ENCODE peak calls at places on chromosome 11, in eight cellular contexts. Z, M, H, V, D, A, P and L are unnamed samples.

GRCh38 chr11:64164392-64165312 is 1.3 kb downstream of the MACROD1 start:
- DNase-seq in Z (no peak), M (no peak), H (no peak), V (no peak), D (peak; percentile 13), A (no peak), P (no peak), L (no peak)

GRCh38 chr11:112113539-112114457 is 27.1 kb downstream of the SDHD start:
- DNase-seq in Z (no peak), M (peak; percentile 64), H (peak; percentile 69), V (peak; percentile 49), D (peak; percentile 54), A (peak; percentile 64), P (peak; percentile 68), L (no peak)

GRCh38 chr11:45870706-45871105 is 14.7 kb upstream of the MAPK8IP1 start:
- DNase-seq in Z (no peak), M (no peak), H (no peak), V (no peak), D (no peak), A (no peak), P (no peak), L (no peak)

GRCh38 chr11:63874511-63874910 is 35.6 kb downstream of the MARK2 start:
- DNase-seq in Z (no peak), M (no peak), H (no peak), V (no peak), D (no peak), A (no peak), P (no peak), L (no peak)

GRCh38 chr11:2583605-2583958 is 116.2 kb downstream of the KCNQ1OT1 start:
- DNase-seq in Z (no peak), M (no peak), H (no peak), V (no peak), D (no peak), A (peak; percentile 20), P (no peak), L (no peak)

GRCh38 chr11:126115820-126116319 is 53.2 kb upstream of the CDON start:
- DNase-seq in Z (no peak), M (peak; percentile 82), H (peak; percentile 95), V (peak; percentile 7), D (peak; percentile 93), A (peak; percentile 62), P (peak; percentile 24), L (no peak)

GRCh38 chr11:8384199-8384821 is 120.6 kb upstream of the LMO1 start:
- DNase-seq in Z (no peak), M (peak; percentile 22), H (no peak), V (no peak), D (no peak), A (no peak), P (peak; percentile 26), L (no peak)

GRCh38 chr11:14619580-14619979 is 24.0 kb upstream of the PDE3B start:
- DNase-seq in Z (no peak), M (no peak), H (no peak), V (no peak), D (peak; percentile 19), A (no peak), P (no peak), L (no peak)

GRCh38 chr11:4433852-4434251 is 15.2 kb upstream of the OR52K2 start:
- DNase-seq in Z (no peak), M (no peak), H (no peak), V (no peak), D (no peak), A (no peak), P (no peak), L (no peak)

GRCh38 chr11:118010738-118011461 is 24.7 kb downstream of the IL10RA start:
- DNase-seq in Z (no peak), M (no peak), H (no peak), V (no peak), D (no peak), A (no peak), P (no peak), L (peak; percentile 86)

GRCh38 chr11:126564588-126564987 is 209.1 kb downstream of the ST3GAL4 start:
- DNase-seq in Z (peak; percentile 39), M (no peak), H (no peak), V (no peak), D (no peak), A (no peak), P (no peak), L (no peak)

GRCh38 chr11:69546735-69547370 is 65.4 kb downstream of the LINC01488 start:
- DNase-seq in Z (no peak), M (no peak), H (no peak), V (no peak), D (no peak), A (no peak), P (no peak), L (peak; percentile 45)

GRCh38 chr11:208177-208916 is 839 bp downstream of the RIC8A start:
- DNase-seq in Z (peak; percentile 29), M (peak; percentile 80), H (peak; percentile 63), V (peak; percentile 43), D (peak; percentile 55), A (peak; percentile 94), P (peak; percentile 81), L (no peak)

GRCh38 chr11:28526406-28526751 is 418.2 kb downstream of the METTL15 start:
- DNase-seq in Z (no peak), M (peak; percentile 40), H (peak; percentile 25), V (peak; percentile 8), D (no peak), A (no peak), P (peak; percentile 15), L (no peak)

GRCh38 chr11:108965602-108966001 is 300.7 kb downstream of the DDX10 start:
- DNase-seq in Z (no peak), M (peak; percentile 24), H (peak; percentile 88), V (no peak), D (no peak), A (no peak), P (no peak), L (no peak)

GRCh38 chr11:116579857-116580727 is 192.7 kb downstream of the BUD13 start:
- DNase-seq in Z (no peak), M (no peak), H (no peak), V (no peak), D (peak; percentile 83), A (no peak), P (no peak), L (no peak)

GRCh38 chr11:116404143-116404800 is 368.5 kb downstream of the BUD13 start:
- DNase-seq in Z (no peak), M (no peak), H (no peak), V (no peak), D (no peak), A (no peak), P (no peak), L (no peak)

GRCh38 chr11:67371549-67372231 is 1.7 kb downstream of the CLCF1 start:
- DNase-seq in Z (no peak), M (peak; percentile 74), H (peak; percentile 52), V (no peak), D (peak; percentile 34), A (peak; percentile 85), P (peak; percentile 58), L (no peak)

GRCh38 chr11:124762077-124762623 is at the start of gene ESAM:
- DNase-seq in Z (no peak), M (peak; percentile 17), H (no peak), V (no peak), D (no peak), A (peak; percentile 85), P (peak; percentile 94), L (no peak)

DNA sequence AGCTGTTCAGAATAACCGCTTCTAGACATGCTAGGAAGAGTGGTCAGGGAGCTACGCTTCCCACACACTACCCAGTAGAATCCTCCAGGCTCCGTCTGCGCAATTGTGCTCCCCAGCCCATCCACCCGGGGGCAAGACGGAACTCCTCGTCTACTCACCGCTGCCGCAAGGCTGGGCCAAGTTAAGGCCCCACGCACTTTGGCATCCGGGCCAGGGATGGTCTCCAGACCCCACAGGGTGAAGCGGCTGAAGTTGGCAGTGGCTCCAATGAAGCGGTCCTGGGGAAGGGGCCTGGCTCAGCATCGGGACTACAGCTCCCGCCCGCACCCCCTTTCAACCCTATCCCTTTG is 736 bp downstream of the RNASEH2C start:
- DNase-seq in Z (no peak), M (no peak), H (peak; percentile 36), V (no peak), D (no peak), A (no peak), P (no peak), L (no peak)
- TF ChIP-seq RAD21 in Z (no peak), M (no peak), H (no peak), V (no peak), D (no peak), A (no peak), P (no peak), L (no peak)

DNA sequence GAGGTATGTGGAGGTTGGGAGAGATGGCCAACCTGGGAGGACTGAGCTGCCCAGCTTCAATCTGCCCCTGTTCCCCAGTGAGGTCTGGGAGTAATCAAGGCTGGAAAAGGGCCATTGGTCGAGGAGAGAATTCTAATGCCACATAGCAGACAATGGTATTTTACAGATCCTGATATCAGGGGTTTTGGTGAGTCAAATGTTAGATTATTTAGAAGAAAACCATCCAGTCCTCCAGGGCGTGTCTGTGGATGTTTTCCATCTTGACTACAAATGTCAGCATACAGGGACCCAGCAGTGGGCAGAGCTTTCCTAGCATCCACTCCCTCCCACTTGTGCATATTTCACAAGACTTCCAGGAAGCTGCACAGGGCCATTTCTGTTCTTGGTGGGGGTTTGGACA is 107.9 kb downstream of the SCN3B start:
- DNase-seq in Z (no peak), M (peak; percentile 26), H (peak; percentile 78), V (no peak), D (no peak), A (no peak), P (no peak), L (no peak)
- TF ChIP-seq RAD21 in Z (no peak), M (no peak), H (no peak), V (no peak), D (no peak), A (no peak), P (no peak), L (no peak)

DNA sequence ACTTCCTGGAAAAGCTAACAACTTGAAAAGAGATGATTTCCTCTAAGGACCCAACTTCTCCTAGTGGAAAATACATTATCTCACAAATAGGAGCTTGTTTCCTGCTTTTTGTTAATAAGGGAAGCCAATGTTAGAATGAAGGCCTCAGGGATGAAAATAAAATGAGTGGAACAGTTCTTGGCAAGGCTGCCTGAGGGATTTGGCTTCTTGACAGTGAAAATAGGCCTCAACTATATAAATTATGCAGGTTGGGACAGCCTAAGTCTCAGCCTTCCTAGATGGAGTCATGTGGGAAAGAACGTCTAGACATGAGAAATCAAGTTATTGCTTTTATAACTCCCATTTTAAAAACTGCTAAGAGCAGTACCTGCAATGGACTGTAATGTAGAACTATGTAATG is 92.8 kb upstream of the FIBIN start:
- DNase-seq in Z (no peak), M (no peak), H (no peak), V (no peak), D (no peak), A (no peak), P (no peak), L (no peak)
- TF ChIP-seq RAD21 in Z (no peak), M (no peak), H (no peak), V (no peak), D (no peak), A (no peak), P (no peak), L (no peak)

GRCh38 chr11:47099213-47099917 is 77.3 kb downstream of the ARFGAP2 start:
- DNase-seq in Z (no peak), M (no peak), H (peak; percentile 47), V (no peak), D (peak; percentile 76), A (peak; percentile 39), P (no peak), L (no peak)
- TF ChIP-seq RAD21 in Z (no peak), M (no peak), H (no peak), V (no peak), D (no peak), A (no peak), P (no peak), L (no peak)